ENCODE peak calls at places on chromosomes 7 and 10, in six cellular contexts. M, G, F, O, L and B are unnamed samples.

GRCh38 chr7:142636751-142637150 is 112.5 kb upstream of the PRSS1 start:
- DNase-seq in L (no peak), G (no peak), M (peak; percentile 50), O (no peak), F (no peak), B (peak; percentile 45)

GRCh38 chr7:24783731-24784130 is 26.5 kb upstream of the GSDME start:
- DNase-seq in L (no peak), O (no peak), G (no peak), F (no peak), M (no peak), B (no peak)

GRCh38 chr7:101687791-101688182 is 58.7 kb upstream of the MYL10 start:
- DNase-seq in L (no peak), O (no peak), M (no peak), F (no peak), G (no peak), B (no peak)

GRCh38 chr10:49272251-49273081 is 26.5 kb upstream of the C10orf71 start:
- DNase-seq in F (peak; percentile 36), G (peak; percentile 66), L (no peak), O (peak; percentile 30), M (no peak), B (no peak)

GRCh38 chr7:116431783-116432182 is 67.8 kb upstream of the CAV2 start:
- DNase-seq in O (no peak), F (no peak), G (no peak), M (no peak), L (no peak), B (no peak)

GRCh38 chr10:26689394-26689793 is 8.1 kb upstream of the PDSS1 start:
- DNase-seq in F (no peak), M (no peak), L (no peak), G (no peak), O (no peak), B (no peak)

GRCh38 chr10:91190876-91191580 is 29.4 kb upstream of the PCGF5 start:
- DNase-seq in G (no peak), L (no peak), M (no peak), F (no peak), O (no peak), B (no peak)

GRCh38 chr7:91031757-91032156 is 232.5 kb upstream of the FZD1 start:
- DNase-seq in F (no peak), L (no peak), M (no peak), G (no peak), O (no peak), B (no peak)

GRCh38 chr10:127427926-127428325 is 121.2 kb upstream of the NPS start:
- DNase-seq in F (no peak), L (no peak), G (no peak), O (no peak), M (no peak), B (no peak)

GRCh38 chr7:100584677-100585510 is 1.0 kb downstream of the LRCH4 start:
- DNase-seq in O (no peak), G (peak; percentile 37), F (no peak), L (peak; percentile 54), M (no peak), B (no peak)

GRCh38 chr10:132538790-132539421 is 1.3 kb downstream of the INPP5A start:
- DNase-seq in G (no peak), O (no peak), M (peak; percentile 20), L (no peak), F (no peak), B (no peak)

GRCh38 chr10:20888620-20889337 is 8.3 kb downstream of the NEBL start:
- DNase-seq in L (peak; percentile 18), F (no peak), O (no peak), G (no peak), M (no peak), B (no peak)

GRCh38 chr10:97597778-97598177 is 8.3 kb downstream of the C10orf62 start:
- DNase-seq in L (no peak), O (no peak), F (no peak), G (no peak), M (no peak), B (no peak)

GRCh38 chr10:132840698-132841097 is 54.8 kb upstream of the NKX6-2 start:
- DNase-seq in L (no peak), G (no peak), M (no peak), O (no peak), F (no peak), B (no peak)

GRCh38 chr7:23021581-23021980 is 7.7 kb upstream of the HYCC1 start:
- DNase-seq in O (no peak), G (no peak), L (no peak), M (no peak), F (no peak), B (no peak)

GRCh38 chr10:124185074-124185473 is 91.7 kb upstream of the CHST15 start:
- DNase-seq in F (no peak), O (peak; percentile 40), M (no peak), G (no peak), L (no peak), B (no peak)

GRCh38 chr7:21191317-21192073 is 236.4 kb upstream of the SP4 start:
- DNase-seq in M (no peak), O (no peak), F (no peak), L (no peak), G (no peak), B (no peak)

GRCh38 chr7:44272981-44273380 is 52.4 kb downstream of the CAMK2B start:
- DNase-seq in L (no peak), O (no peak), F (no peak), G (no peak), M (no peak), B (no peak)
- H3K4me1 ChIP-seq in L (peaks cover 17% of the 10 kb centered on the region), O (peaks cover 5% of the 10 kb centered on the region), F (no peaks in the 10 kb centered on the region), G (peaks cover 68% of the 10 kb centered on the region), M (no peaks in the 10 kb centered on the region), B (no peaks in the 10 kb centered on the region)

GRCh38 chr10:36493511-36493880 is 631.9 kb upstream of the ANKRD30A start:
- DNase-seq in O (no peak), G (no peak), L (no peak), F (no peak), M (no peak), B (no peak)
- H3K27ac ChIP-seq in O (no peak overlapping the region), G (no peak overlapping the region), L (no peak overlapping the region), F (no peak overlapping the region), M (no peak overlapping the region), B (no peak overlapping the region)

DNA sequence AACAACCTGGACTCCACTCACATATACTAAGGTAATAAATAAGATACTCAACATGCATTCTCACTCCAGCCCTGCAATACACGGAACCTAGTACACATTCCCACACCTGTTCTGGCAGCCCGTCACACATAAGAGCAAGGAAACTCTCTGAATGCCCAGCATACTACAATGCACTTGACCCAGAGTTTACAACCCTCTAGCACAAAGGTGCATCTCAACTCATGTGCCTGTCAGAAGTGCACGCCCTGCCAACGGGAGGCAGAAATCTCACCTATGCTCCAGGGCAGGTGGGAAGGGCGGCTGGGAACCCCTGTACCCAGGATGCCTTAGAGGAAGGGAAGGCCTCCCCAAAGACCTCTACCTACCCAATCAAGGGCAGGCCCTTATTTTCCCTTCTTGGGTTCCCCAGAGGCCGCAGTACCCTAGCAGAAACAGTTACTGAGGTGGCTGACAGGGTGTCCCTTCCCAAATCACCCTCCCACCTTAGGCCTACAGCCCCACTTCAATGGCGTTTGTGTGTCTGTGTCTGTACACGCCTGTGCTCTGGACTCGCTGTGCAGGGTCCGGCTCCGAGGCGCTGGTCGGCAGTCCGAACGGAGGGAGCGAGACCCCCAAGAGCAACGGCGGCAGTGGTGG is 2.0 kb downstream of the EVX1 start:
- DNase-seq in G (no peak), O (peak; percentile 63), M (no peak), F (no peak), L (no peak), B (no peak)
- H3K4me1 ChIP-seq in G (peaks cover 24% of the 10 kb centered on the region), O (peaks cover 26% of the 10 kb centered on the region), M (no peaks in the 10 kb centered on the region), F (peaks cover 23% of the 10 kb centered on the region), L (no peaks in the 10 kb centered on the region), B (peaks cover 20% of the 10 kb centered on the region)

GRCh38 chr7:131161103-131161502 is 166.6 kb upstream of the MKLN1 start:
- DNase-seq in F (no peak), L (no peak), O (no peak), G (no peak), M (no peak), B (no peak)
- H3K27ac ChIP-seq in F (no peak overlapping the region), L (no peak overlapping the region), O (no peak overlapping the region), G (no peak overlapping the region), M (no peak overlapping the region), B (no peak overlapping the region)

DNA sequence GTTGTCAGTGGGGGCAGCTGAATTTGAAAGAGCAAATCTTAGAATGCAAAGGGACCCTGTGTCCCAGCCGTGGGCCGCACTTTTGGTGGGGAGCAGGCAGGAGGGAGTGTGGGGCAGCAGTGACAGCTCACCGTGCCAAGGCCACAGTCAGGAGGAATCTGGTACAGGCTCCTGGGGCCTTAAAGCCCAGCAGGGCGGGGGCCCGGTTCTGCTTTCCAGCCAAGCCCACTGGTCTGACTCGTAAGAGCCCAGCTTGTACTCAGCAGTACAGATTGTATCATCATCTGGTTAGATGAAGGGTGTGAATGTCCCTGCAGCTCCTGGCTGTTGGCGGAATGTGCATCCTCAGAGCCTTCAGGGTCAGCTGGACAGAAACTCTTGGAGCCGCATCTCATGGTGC is 30.5 kb upstream of the TRIM8 start:
- DNase-seq in G (peak; percentile 50), O (no peak), L (no peak), F (no peak), M (no peak), B (no peak)
- H3K4me1 ChIP-seq in G (peaks cover 61% of the 10 kb centered on the region), O (no peaks in the 10 kb centered on the region), L (no peaks in the 10 kb centered on the region), F (peaks cover 21% of the 10 kb centered on the region), M (no peaks in the 10 kb centered on the region), B (peaks cover 29% of the 10 kb centered on the region)

GRCh38 chr7:8065356-8065813 is 96.8 kb downstream of the GLCCI1 start:
- DNase-seq in O (no peak), F (no peak), L (peak; percentile 77), G (no peak), M (no peak), B (no peak)
- H3K27ac ChIP-seq in O (no peak overlapping the region), F (no peak overlapping the region), L (peak overlapping the region; percentile 64), G (no peak overlapping the region), M (no peak overlapping the region), B (no peak overlapping the region)

GRCh38 chr7:153320005-153320404 is 560.5 kb downstream of the ACTR3B start:
- DNase-seq in M (no peak), O (no peak), F (peak; percentile 24), G (no peak), L (no peak), B (no peak)

GRCh38 chr7:153324094-153324493 is 564.5 kb downstream of the ACTR3B start:
- DNase-seq in L (no peak), O (no peak), G (no peak), F (no peak), M (no peak), B (no peak)

DNA sequence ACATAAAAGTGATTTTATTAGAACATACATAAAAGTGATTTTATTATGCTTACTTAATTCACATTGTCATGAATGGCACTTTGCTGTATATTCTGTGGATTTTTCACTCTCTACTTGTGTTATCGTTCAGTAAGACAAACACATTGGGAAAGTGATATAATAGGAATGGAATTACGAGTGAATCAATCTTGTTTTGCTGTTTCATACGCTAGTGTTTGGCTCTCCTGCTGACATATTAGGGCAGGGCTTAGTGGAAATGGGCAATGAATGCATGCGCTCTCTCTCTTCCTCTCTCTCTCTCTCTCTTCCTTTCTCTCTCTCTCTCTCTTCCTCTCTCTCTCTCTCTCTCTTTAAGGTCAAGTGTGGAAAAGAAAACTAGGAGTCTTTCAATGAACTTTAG is 561.2 kb downstream of the ACTR3B start:
- DNase-seq in G (no peak), O (no peak), L (no peak), M (no peak), F (peak; percentile 28), B (no peak)
- H3K4me1 ChIP-seq in G (no peaks in the 10 kb centered on the region), O (no peaks in the 10 kb centered on the region), L (no peaks in the 10 kb centered on the region), M (no peaks in the 10 kb centered on the region), F (no peaks in the 10 kb centered on the region), B (no peaks in the 10 kb centered on the region)

GRCh38 chr10:115606727-115607126 is 513.6 kb downstream of the ATRNL1 start:
- DNase-seq in G (no peak), O (no peak), L (no peak), M (no peak), F (no peak), B (no peak)
- H3K27ac ChIP-seq in G (no peak overlapping the region), O (no peak overlapping the region), L (no peak overlapping the region), M (no peak overlapping the region), F (no peak overlapping the region), B (no peak overlapping the region)

GRCh38 chr7:151838861-151839381 is 38.0 kb downstream of the PRKAG2 start:
- DNase-seq in G (no peak), O (no peak), M (peak; percentile 36), F (no peak), L (no peak), B (peak; percentile 70)
- H3K4me1 ChIP-seq in G (no peaks in the 10 kb centered on the region), O (peaks cover 2% of the 10 kb centered on the region), M (peaks cover 23% of the 10 kb centered on the region), F (no peaks in the 10 kb centered on the region), L (peaks cover 14% of the 10 kb centered on the region), B (peaks cover 31% of the 10 kb centered on the region)